ENCODE peak calls at places on chromosomes 16 and 17, in five cellular contexts. X, C, K, S and D are unnamed samples.
A peak's percentile ranks its signal among the peaks of the same experiment; 100 is the strongest.

GRCh38 chr16:57889960-57890751 is 80.8 kb downstream of the CNGB1 start:
- DNase-seq in K (no peak), S (no peak), X (no peak), C (no peak), D (no peak)

GRCh38 chr17:68435361-68435760 is 21.9 kb downstream of the WIPI1 start:
- DNase-seq in X (no peak), S (no peak), C (no peak), K (no peak), D (no peak)

GRCh38 chr16:57958544-57958943 is 12.4 kb downstream of the CNGB1 start:
- DNase-seq in S (no peak), K (no peak), X (no peak), C (no peak), D (no peak)

GRCh38 chr16:83470406-83470805 is 337.4 kb upstream of the HSBP1 start:
- DNase-seq in S (no peak), C (no peak), X (no peak), K (no peak), D (no peak)

GRCh38 chr16:50460538-50461399 is 87.4 kb upstream of the NKD1 start:
- DNase-seq in C (no peak), K (no peak), S (no peak), X (no peak), D (no peak)

GRCh38 chr17:81831563-81831956 is 1.5 kb downstream of the MCRIP1 start:
- DNase-seq in K (no peak), C (no peak), S (no peak), X (no peak), D (no peak)

GRCh38 chr16:50102046-50102756 is 36.4 kb downstream of the HEATR3 start:
- DNase-seq in K (no peak), S (no peak), C (no peak), X (no peak), D (no peak)

GRCh38 chr17:9517396-9517795 is 58.2 kb downstream of the STX8 start:
- DNase-seq in S (no peak), C (no peak), K (no peak), X (no peak), D (peak; percentile 32)

GRCh38 chr17:50145532-50146229 is 4.8 kb downstream of the PPP1R9B start:
- DNase-seq in X (no peak), C (no peak), S (no peak), K (no peak), D (no peak)

GRCh38 chr17:33674685-33675084 is 381.6 kb upstream of the ASIC2 start:
- DNase-seq in C (peak; percentile 46), K (peak; percentile 56), S (peak; percentile 65), X (peak; percentile 52), D (no peak)

GRCh38 chr17:8072727-8073461 is 14.6 kb downstream of the ALOX12B start:
- DNase-seq in C (no peak), S (no peak), X (no peak), K (peak; percentile 50), D (peak; percentile 33)

GRCh38 chr17:81035389-81036127 is 607 bp downstream of the BAIAP2 start:
- DNase-seq in S (no peak), K (no peak), X (peak; percentile 56), C (no peak), D (no peak)

GRCh38 chr16:66873685-66874055 is 6.6 kb upstream of the PDP2 start:
- DNase-seq in C (no peak), S (no peak), X (no peak), K (no peak), D (no peak)

GRCh38 chr17:41521574-41522261 is 3.0 kb upstream of the KRT15 start:
- DNase-seq in K (peak; percentile 91), X (no peak), C (peak; percentile 88), S (no peak), D (no peak)

GRCh38 chr16:12390644-12391043 is 413.0 kb downstream of the CPPED1 start:
- DNase-seq in K (no peak), S (no peak), C (no peak), X (no peak), D (no peak)

GRCh38 chr16:65445313-65446260 is 323.7 kb upstream of the CDH11 start:
- DNase-seq in K (no peak), X (no peak), S (no peak), C (no peak), D (no peak)

GRCh38 chr17:46028374-46028773 is 29.3 kb downstream of the STH start:
- DNase-seq in X (no peak), C (no peak), S (peak; percentile 21), K (no peak), D (no peak)

GRCh38 chr16:78704421-78704820 is 605.0 kb downstream of the WWOX start:
- DNase-seq in K (no peak), S (no peak), C (no peak), X (no peak), D (no peak)

GRCh38 chr16:48627148-48627547 is 17.2 kb upstream of the N4BP1 start:
- DNase-seq in X (no peak), K (no peak), C (no peak), S (no peak), D (no peak)

GRCh38 chr17:82018152-82019041 is 4.3 kb downstream of the CENPX start:
- DNase-seq in C (no peak), S (no peak), X (no peak), K (no peak), D (no peak)

GRCh38 chr17:16106161-16106891 is 106.7 kb downstream of the TTC19 start:
- DNase-seq in S (no peak), C (no peak), K (no peak), X (no peak), D (no peak)

GRCh38 chr17:73064084-73064938 is 28.2 kb downstream of the SLC39A11 start:
- DNase-seq in C (no peak), S (no peak), X (peak; percentile 94), K (no peak), D (no peak)

GRCh38 chr16:85303354-85303883 is 191.1 kb upstream of the CIBAR2 start:
- DNase-seq in K (peak; percentile 77), S (peak; percentile 43), X (peak; percentile 73), C (peak; percentile 71), D (peak; percentile 61)

DNA sequence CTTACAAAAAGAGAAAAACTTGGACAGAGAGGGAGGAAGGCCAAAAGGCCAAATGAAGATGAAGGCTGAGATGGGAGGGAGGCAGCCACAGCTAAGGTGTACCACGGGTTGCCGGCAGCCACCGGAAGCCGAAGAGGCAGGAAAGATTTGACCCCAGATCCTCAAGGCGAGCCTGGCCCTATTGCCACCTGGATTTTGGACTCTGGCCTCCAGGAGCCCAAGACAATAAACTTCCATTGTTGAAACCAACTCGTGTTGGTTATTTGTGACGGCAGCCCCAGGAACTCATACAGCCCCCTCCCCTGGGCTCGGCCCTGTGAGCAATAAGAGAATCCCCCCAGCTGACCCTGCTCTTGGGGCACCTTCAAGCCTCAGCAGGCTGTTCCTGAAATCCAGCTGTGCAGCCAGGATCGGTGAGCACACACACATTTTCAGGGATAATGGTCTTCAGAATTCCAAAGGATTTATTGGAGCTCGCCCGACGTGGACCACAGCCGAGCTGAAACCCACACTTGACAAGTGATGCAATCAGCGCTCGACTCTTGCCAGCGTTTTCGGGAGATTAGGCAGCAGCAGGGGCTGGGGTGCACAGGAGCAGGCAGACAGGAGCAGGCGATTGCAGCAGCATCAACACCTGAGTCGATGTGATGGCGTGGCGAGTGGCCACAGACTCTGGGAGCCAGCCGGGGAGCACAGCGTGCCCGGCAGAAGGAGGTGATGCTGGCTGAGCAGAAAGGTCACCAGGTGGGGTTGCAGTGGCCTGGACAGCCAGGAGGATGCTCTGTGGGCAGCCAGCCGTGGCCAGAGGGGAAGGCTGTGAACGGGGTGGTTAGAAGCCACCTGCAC is 22.4 kb upstream of the CBX4 start:
- DNase-seq in C (peak; percentile 22), X (no peak), S (no peak), K (peak; percentile 46), D (no peak)
- H3K27me3 ChIP-seq in C (no peaks in the 10 kb centered on the region), X (no peaks in the 10 kb centered on the region), S (no peaks in the 10 kb centered on the region), K (no peaks in the 10 kb centered on the region), D (no peaks in the 10 kb centered on the region)

GRCh38 chr17:17810374-17811248 is 26.2 kb downstream of the SREBF1 start:
- DNase-seq in S (no peak), K (no peak), C (no peak), X (no peak), D (no peak)
- H3K27ac ChIP-seq in S (peak overlapping the region; percentile 52), K (peak overlapping the region; percentile 42), C (peak overlapping the region; percentile 68), X (peak overlapping the region; percentile 43), D (no peak overlapping the region)

DNA sequence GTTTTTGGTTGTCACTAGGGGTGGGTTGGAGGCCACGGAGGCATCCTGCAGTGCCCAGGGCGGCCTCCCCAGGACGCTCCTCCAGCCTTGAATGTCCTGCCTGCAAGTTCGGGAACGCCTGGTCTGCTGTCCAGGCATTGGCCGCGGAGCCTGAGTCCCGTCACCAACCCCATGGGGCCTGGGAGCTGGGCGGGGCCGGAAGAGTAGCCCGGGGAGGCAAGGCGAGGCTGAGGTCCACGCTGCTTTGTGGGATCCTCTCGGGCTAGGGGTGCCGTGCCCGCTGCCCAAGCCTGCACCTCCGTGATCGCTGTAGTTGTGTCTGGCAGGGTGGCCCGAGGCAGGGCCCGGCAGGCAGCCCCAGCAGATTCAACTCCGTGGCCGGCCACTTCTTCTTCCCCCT is 12.8 kb downstream of the TELO2 start:
- DNase-seq in K (no peak), S (no peak), X (no peak), C (no peak), D (no peak)
- H3K36me3 ChIP-seq in K (no peaks in the 10 kb centered on the region), S (peaks cover 43% of the 10 kb centered on the region), X (peaks cover 65% of the 10 kb centered on the region), C (no peaks in the 10 kb centered on the region), D (peaks cover 72% of the 10 kb centered on the region)

DNA sequence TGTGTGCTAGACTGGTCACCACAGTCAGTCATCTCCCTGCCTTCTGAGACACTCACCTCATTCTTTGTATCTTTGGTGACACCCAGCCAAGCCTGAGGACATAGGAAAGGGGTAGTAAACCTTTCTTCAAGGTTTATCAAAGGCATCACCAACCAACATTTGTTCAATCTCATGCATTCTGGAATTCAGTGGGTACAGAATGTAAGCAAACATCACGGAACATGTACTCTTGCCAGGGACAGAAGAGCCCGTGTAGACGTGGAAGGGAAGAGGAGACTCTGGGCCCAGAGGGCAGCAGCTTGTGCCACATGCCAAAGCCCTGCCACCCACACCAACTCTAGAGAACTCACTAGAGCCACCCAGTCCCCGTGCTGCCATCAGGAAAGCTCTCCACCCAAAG is 4.4 kb downstream of the CACNG4 start:
- DNase-seq in S (no peak), X (no peak), C (no peak), K (no peak), D (no peak)
- H3K27me3 ChIP-seq in S (peaks cover 3% of the 10 kb centered on the region), X (peaks cover 6% of the 10 kb centered on the region), C (peaks cover 88% of the 10 kb centered on the region), K (no peaks in the 10 kb centered on the region), D (peaks cover 3% of the 10 kb centered on the region)